ENCODE peak calls at places on chromosomes 3 and 15, in four cellular contexts. One of them, this sample, is unnamed.

GRCh38 chr3:39705351-39705900 is 104.0 kb upstream of the MYRIP start:
- DNase-seq in sigmoid colon: no peak
- DNase-seq in HepG2: no peak
- DNase-seq in Panc1: no peak
- DNase-seq in this sample: no peak

GRCh38 chr3:107817076-107817475 is 273.8 kb downstream of the CD47 start:
- DNase-seq in sigmoid colon: no peak
- DNase-seq in HepG2: no peak
- DNase-seq in Panc1: no peak
- DNase-seq in this sample: no peak

GRCh38 chr3:188627652-188628051 is 473.7 kb downstream of the LPP start:
- DNase-seq in sigmoid colon: no peak
- DNase-seq in HepG2: no peak
- DNase-seq in Panc1: peak
- DNase-seq in this sample: no peak

GRCh38 chr3:106215047-106215446 is 346.2 kb upstream of the CBLB start:
- DNase-seq in sigmoid colon: no peak
- DNase-seq in HepG2: no peak
- DNase-seq in Panc1: no peak
- DNase-seq in this sample: no peak

GRCh38 chr15:55526559-55527036 is 18.6 kb upstream of the DNAAF4 start:
- DNase-seq in sigmoid colon: no peak
- DNase-seq in HepG2: peak
- DNase-seq in Panc1: no peak
- DNase-seq in this sample: no peak

GRCh38 chr3:10972359-10972758 is 20.2 kb upstream of the SLC6A1 start:
- DNase-seq in sigmoid colon: no peak
- DNase-seq in HepG2: no peak
- DNase-seq in Panc1: no peak
- DNase-seq in this sample: no peak

GRCh38 chr3:66823010-66823399 is 175.1 kb upstream of the KBTBD8 start:
- DNase-seq in sigmoid colon: no peak
- DNase-seq in HepG2: peak
- DNase-seq in Panc1: no peak
- DNase-seq in this sample: no peak

GRCh38 chr3:64998317-64998716 is 310.5 kb upstream of the ADAMTS9 start:
- DNase-seq in sigmoid colon: no peak
- DNase-seq in HepG2: no peak
- DNase-seq in Panc1: no peak
- DNase-seq in this sample: no peak

GRCh38 chr3:19272296-19272695 is 124.0 kb downstream of the KCNH8 start:
- DNase-seq in sigmoid colon: no peak
- DNase-seq in HepG2: no peak
- DNase-seq in Panc1: no peak
- DNase-seq in this sample: no peak

GRCh38 chr3:13474776-13475303 is 5.3 kb upstream of the HDAC11 start:
- DNase-seq in sigmoid colon: no peak
- DNase-seq in HepG2: no peak
- DNase-seq in Panc1: no peak
- DNase-seq in this sample: no peak

GRCh38 chr3:184345678-184346144 is 8.3 kb downstream of the FAM131A start:
- DNase-seq in sigmoid colon: no peak
- DNase-seq in HepG2: peak
- DNase-seq in Panc1: no peak
- DNase-seq in this sample: peak

GRCh38 chr3:182384182-182384581 is 409.1 kb upstream of the ATP11B start:
- DNase-seq in sigmoid colon: no peak
- DNase-seq in HepG2: no peak
- DNase-seq in Panc1: no peak
- DNase-seq in this sample: no peak

GRCh38 chr3:64945171-64945684 is 257.4 kb upstream of the ADAMTS9 start:
- DNase-seq in sigmoid colon: no peak
- DNase-seq in HepG2: no peak
- DNase-seq in Panc1: no peak
- DNase-seq in this sample: no peak

GRCh38 chr3:187920871-187921270 is 175.6 kb upstream of the BCL6 start:
- DNase-seq in sigmoid colon: peak
- DNase-seq in HepG2: no peak
- DNase-seq in Panc1: no peak
- DNase-seq in this sample: no peak

GRCh38 chr15:98903377-98904018 is 104.1 kb downstream of the PGPEP1L start:
- DNase-seq in sigmoid colon: no peak
- DNase-seq in HepG2: no peak
- DNase-seq in Panc1: no peak
- DNase-seq in this sample: no peak

GRCh38 chr3:192409838-192410683 is 317.3 kb downstream of the FGF12 start:
- DNase-seq in sigmoid colon: no peak
- DNase-seq in HepG2: no peak
- DNase-seq in Panc1: no peak
- DNase-seq in this sample: peak

GRCh38 chr15:67086650-67086941 is 21.2 kb downstream of the SMAD3 start:
- DNase-seq in sigmoid colon: no peak
- DNase-seq in HepG2: no peak
- DNase-seq in Panc1: no peak
- DNase-seq in this sample: no peak
- H3K4me3 ChIP-seq in sigmoid colon: no peak
- H3K4me3 ChIP-seq in HepG2: no peak
- H3K4me3 ChIP-seq in Panc1: no peak
- H3K4me3 ChIP-seq in this sample: no peak

DNA sequence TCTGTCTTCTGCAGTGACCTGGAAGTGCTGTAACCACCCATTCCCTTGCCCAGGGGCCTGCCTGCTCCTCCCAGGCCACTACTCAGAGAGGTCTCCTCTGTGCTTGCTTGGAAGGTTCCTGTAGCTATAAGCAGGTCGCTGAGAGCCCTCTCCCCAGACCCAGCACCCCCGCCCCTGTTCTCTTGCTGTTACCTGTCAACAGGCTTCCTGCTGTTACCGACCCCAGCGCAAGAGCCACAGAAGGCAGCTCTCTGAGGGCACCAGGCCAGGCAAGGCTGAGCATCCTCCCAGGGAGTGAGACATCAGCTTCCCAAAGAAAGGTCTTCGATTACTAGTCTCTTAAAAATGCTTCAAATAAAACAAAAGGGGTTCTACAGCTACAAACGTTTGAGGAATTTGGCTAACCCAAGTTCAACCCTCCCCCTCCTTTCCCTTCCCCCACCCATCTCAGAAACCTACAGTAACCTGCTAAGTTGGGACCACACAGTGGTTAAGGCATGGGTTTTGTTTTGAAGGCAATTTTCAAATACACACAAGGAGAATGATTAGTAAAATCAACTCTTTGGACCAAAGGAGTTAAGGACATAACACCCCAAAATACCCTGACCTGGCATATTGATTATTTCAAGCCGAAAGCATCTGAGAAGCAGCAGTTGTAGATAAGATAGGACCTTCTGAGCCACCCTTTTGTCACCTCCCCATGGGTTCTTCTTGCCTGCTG is 74.9 kb upstream of the MFGE8 start:
- DNase-seq in sigmoid colon: no peak
- DNase-seq in HepG2: no peak
- DNase-seq in Panc1: no peak
- DNase-seq in this sample: no peak
- TF ChIP-seq POLR2AphosphoS5 in sigmoid colon: no peak
- TF ChIP-seq POLR2AphosphoS5 in HepG2: no peak
- TF ChIP-seq POLR2AphosphoS5 in Panc1: no peak
- TF ChIP-seq POLR2AphosphoS5 in this sample: no peak

GRCh38 chr3:160213181-160213580 is 12.0 kb upstream of the C3orf80 start:
- DNase-seq in sigmoid colon: no peak
- DNase-seq in HepG2: no peak
- DNase-seq in Panc1: no peak
- DNase-seq in this sample: no peak

GRCh38 chr3:160205606-160206005 is 19.6 kb upstream of the C3orf80 start:
- DNase-seq in sigmoid colon: no peak
- DNase-seq in HepG2: no peak
- DNase-seq in Panc1: no peak
- DNase-seq in this sample: no peak

DNA sequence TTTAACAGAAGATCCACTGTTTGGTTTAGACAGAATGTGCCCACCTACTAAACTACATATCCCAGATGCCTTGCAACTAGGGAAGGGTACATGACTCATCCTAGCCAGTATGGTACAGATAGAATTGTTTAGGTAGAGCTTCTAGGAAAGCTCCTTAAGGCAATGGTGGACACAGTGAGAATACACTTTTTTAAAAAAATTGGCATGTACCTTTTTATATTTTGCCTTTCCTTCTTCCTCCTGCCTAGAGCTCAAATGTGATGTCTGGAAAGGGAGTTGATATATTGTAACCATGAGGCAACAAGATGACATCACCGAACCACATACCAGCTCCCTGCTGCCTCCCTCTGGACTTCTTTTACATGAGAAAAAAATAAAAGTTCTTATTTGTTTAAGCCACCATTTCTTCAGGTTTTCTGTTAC is 14.4 kb upstream of the C3orf80 start:
- DNase-seq in sigmoid colon: no peak
- DNase-seq in HepG2: peak
- DNase-seq in Panc1: peak
- DNase-seq in this sample: no peak
- TF ChIP-seq CTCF in sigmoid colon: no peak
- TF ChIP-seq CTCF in HepG2: peak
- TF ChIP-seq CTCF in Panc1: peak
- TF ChIP-seq CTCF in this sample: no peak

DNA sequence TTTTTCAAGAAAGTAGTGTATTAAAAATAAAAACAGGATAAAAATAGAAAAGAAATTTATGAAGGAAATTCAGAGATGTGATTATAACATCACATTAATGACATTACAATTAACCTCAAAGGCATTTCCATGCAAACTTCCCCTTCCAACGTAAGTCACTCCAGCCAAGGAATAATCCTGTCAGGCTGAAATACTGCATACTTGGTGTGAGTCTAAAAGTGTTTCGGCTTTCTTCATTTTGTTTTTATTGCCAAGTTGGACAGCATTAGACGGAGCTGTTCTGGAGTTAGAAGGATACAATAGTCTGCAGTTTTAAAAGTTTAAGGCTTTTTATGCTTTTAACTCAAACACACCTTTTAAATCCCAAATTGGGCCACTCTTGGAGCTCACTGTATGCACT is 435.0 kb downstream of the MECOM start:
- DNase-seq in sigmoid colon: no peak
- DNase-seq in HepG2: no peak
- DNase-seq in Panc1: no peak
- DNase-seq in this sample: no peak
- H3K4me3 ChIP-seq in sigmoid colon: no peak
- H3K4me3 ChIP-seq in HepG2: no peak
- H3K4me3 ChIP-seq in Panc1: no peak
- H3K4me3 ChIP-seq in this sample: no peak

DNA sequence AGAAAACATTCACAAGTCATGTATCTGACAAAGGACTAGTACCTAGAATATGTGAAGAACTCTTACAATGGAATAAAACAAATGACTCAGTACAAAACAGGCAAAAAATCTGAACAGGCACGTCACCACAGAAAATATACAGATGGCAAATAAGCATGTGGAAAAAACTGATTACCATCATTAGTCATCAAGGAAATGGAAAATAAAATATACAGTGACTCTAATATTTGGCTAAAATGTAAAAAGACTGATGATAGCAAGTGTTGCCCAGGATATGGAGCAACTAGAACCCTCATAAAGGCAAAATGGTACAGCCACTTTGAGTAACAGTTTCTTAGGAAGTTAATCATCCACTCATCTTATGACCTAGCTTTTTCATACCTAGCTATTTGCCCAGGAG is 95.8 kb upstream of the ABHD17C start:
- DNase-seq in sigmoid colon: no peak
- DNase-seq in HepG2: no peak
- DNase-seq in Panc1: no peak
- DNase-seq in this sample: no peak
- TF ChIP-seq POLR2AphosphoS5 in sigmoid colon: no peak
- TF ChIP-seq POLR2AphosphoS5 in HepG2: no peak
- TF ChIP-seq POLR2AphosphoS5 in Panc1: no peak
- TF ChIP-seq POLR2AphosphoS5 in this sample: no peak

GRCh38 chr15:64143276-64143675 is 8.3 kb upstream of the SNX22 start:
- DNase-seq in sigmoid colon: no peak
- DNase-seq in HepG2: no peak
- DNase-seq in Panc1: no peak
- DNase-seq in this sample: no peak
- TF ChIP-seq CTCF in sigmoid colon: no peak
- TF ChIP-seq CTCF in HepG2: no peak
- TF ChIP-seq CTCF in Panc1: no peak
- TF ChIP-seq CTCF in this sample: no peak

DNA sequence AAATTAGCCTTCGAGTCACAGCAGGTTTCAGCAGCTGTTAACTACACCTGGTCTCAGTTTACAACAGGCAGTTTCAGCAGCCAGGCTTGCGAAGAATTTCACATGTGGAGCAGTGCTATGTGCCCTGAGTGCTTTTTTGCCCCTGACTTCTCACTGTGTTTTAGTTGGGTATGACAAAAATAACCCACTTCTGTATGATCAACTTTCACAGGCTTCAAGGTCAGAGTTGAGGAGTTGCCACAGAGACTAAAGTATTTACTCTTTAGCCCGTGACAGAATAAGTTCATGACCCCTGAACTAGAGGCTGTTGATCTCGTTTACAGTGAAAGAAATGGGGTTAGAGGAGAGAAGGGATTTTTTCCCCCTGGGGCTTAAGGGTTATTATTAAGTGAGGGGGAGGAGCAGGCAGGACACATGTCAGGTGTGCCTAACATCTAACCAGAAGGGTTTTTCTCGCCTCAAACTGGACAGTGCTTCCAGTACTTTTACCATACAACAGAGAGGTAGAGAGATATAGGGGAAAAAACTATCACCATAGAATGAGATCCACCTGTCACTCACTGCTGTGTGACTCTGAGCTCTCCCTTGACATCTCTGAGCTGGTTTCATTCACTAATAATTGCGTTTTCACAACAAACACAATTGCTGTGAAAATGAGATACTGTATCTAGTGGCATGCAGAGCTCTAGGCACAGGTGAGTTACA is 14.0 kb upstream of the TOPBP1 start:
- DNase-seq in sigmoid colon: no peak
- DNase-seq in HepG2: peak
- DNase-seq in Panc1: no peak
- DNase-seq in this sample: no peak
- H3K4me3 ChIP-seq in sigmoid colon: no peak
- H3K4me3 ChIP-seq in HepG2: peak
- H3K4me3 ChIP-seq in Panc1: no peak
- H3K4me3 ChIP-seq in this sample: no peak

DNA sequence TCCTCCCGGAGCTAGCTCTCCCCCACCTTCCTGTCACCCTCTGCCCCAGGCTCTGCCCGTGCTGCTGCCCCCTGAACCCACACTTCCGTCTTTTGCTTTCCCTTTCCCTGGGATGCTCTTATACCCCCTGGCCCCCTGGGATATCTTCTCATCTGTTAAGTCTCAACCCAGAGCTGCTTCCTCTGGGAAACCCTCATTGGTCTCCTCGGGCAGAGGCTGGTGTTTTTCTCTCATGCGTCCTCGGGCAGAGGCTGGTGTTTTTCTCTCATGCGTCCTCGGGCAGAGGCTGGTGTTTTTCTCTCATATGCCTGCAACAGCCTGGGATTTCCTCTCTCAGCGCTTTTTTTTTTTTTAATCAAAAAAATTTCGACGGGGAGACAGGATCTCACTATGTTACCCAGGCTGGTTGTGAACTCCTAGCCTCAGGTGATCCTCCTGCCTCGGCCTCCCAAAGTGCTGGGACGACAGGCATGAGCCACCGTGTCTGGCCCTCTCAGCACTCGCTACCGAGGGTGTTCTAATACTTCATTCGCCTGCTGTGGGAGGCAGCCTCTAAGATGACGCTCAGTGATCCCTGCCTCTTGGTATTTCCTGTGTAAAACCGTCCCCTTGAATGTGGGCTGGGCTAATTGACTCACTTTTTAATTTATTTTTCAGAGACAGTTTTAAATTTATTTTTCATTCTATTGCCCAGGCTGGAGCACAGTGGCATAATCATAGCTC is 62.7 kb upstream of the TFRC start:
- DNase-seq in sigmoid colon: no peak
- DNase-seq in HepG2: no peak
- DNase-seq in Panc1: no peak
- DNase-seq in this sample: no peak
- TF ChIP-seq POLR2AphosphoS5 in sigmoid colon: no peak
- TF ChIP-seq POLR2AphosphoS5 in HepG2: no peak
- TF ChIP-seq POLR2AphosphoS5 in Panc1: no peak
- TF ChIP-seq POLR2AphosphoS5 in this sample: no peak

This sample was measured in upper lobe of left lung.